ENCODE peak calls at places on chromosomes 13 and 19, in ten cellular contexts. Q, J, Z, N, C, O, L, D, W and R are unnamed samples.

GRCh38 chr19:2575734-2576481 is 100.0 kb downstream of the GADD45B start:
- DNase-seq in Q (peak; percentile 71), J (peak; percentile 42), Z (peak; percentile 94), N (no peak), C (no peak), O (peak; percentile 92), L (peak; percentile 84), D (no peak), W (no peak), R (no peak)

GRCh38 chr19:8648240-8648639 is 17.8 kb downstream of the NFILZ start:
- DNase-seq in Q (no peak), J (no peak), Z (no peak), N (no peak), C (no peak), O (no peak), L (no peak), D (no peak), W (no peak), R (no peak)

GRCh38 chr19:49339364-49340068 is 4.3 kb downstream of the CD37 start:
- DNase-seq in Q (peak; percentile 91), J (peak; percentile 84), Z (peak; percentile 94), N (peak; percentile 90), C (peak; percentile 46), O (peak; percentile 83), L (peak; percentile 77), D (peak; percentile 97), W (no peak), R (peak; percentile 15)

GRCh38 chr19:2411709-2412108 is 15.7 kb downstream of the TIMM13 start:
- DNase-seq in Q (no peak), J (no peak), Z (no peak), N (no peak), C (no peak), O (no peak), L (no peak), D (no peak), W (no peak), R (no peak)

GRCh38 chr19:23203841-23204344 is 46.3 kb downstream of the ZNF724 start:
- DNase-seq in Q (peak; percentile 6), J (no peak), Z (no peak), N (no peak), C (no peak), O (peak; percentile 46), L (no peak), D (no peak), W (no peak), R (no peak)

GRCh38 chr19:47232422-47233211 is 1.6 kb upstream of the BBC3 start:
- DNase-seq in Q (no peak), J (peak; percentile 46), Z (no peak), N (no peak), C (no peak), O (no peak), L (no peak), D (no peak), W (no peak), R (no peak)

GRCh38 chr13:109840201-109840892 is 54.0 kb upstream of the IRS2 start:
- DNase-seq in Q (no peak), J (no peak), Z (no peak), N (no peak), C (no peak), O (no peak), L (no peak), D (peak; percentile 72), W (no peak), R (no peak)

GRCh38 chr13:73198888-73199497 is 140.2 kb downstream of the KLF5 start:
- DNase-seq in Q (no peak), J (no peak), Z (no peak), N (no peak), C (no peak), O (no peak), L (no peak), D (no peak), W (no peak), R (no peak)

GRCh38 chr19:53394522-53394973 is 401 bp upstream of the ZNF765 start:
- DNase-seq in Q (peak; percentile 49), J (peak; percentile 28), Z (peak; percentile 77), N (peak; percentile 37), C (no peak), O (peak; percentile 59), L (no peak), D (peak; percentile 81), W (no peak), R (no peak)

GRCh38 chr13:94249512-94249911 is 230.0 kb downstream of the DCT start:
- DNase-seq in Q (no peak), J (no peak), Z (no peak), N (no peak), C (no peak), O (no peak), L (no peak), D (peak; percentile 39), W (no peak), R (no peak)

GRCh38 chr19:40775632-40776022 is 306 bp downstream of the MIA start:
- DNase-seq in Q (no peak), J (no peak), Z (no peak), N (no peak), C (no peak), O (no peak), L (no peak), D (no peak), W (no peak), R (no peak)

GRCh38 chr13:93235258-93236015 is 8.8 kb downstream of the GPC6 start:
- DNase-seq in Q (no peak), J (no peak), Z (no peak), N (no peak), C (no peak), O (no peak), L (no peak), D (no peak), W (no peak), R (no peak)

GRCh38 chr13:48158915-48159314 is 64.0 kb upstream of the MED4 start:
- DNase-seq in Q (no peak), J (no peak), Z (no peak), N (no peak), C (no peak), O (no peak), L (no peak), D (no peak), W (no peak), R (no peak)

DNA sequence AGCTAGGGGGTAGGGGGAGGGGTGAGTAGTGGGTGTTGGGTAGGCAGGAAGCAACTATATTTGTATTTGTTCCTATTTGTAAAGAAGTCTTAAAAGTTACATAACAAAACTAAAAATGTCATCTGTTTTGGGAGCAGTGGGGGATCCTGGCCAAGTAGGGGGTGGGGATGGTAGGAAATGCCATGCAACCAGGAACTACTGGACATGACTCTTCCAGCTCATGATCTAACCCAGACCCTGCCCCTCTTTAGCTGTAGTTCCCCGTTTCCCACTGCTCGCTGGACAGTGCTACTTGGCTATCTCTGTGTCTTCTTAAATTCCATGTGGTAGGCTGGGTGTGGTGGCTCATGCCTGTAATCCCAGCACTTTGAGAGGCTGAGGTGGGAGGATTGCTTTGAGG is 3.2 kb downstream of the GTF3A start:
- DNase-seq in Q (no peak), J (no peak), Z (no peak), N (no peak), C (no peak), O (no peak), L (peak; percentile 28), D (no peak), W (no peak), R (no peak)
- H3K4me3 ChIP-seq in Q (peak overlapping the region; percentile 85), J (no peak overlapping the region), Z (no peak overlapping the region), N (no peak overlapping the region), C (peak overlapping the region; percentile 8), O (no peak overlapping the region), L (no peak overlapping the region), D (no peak overlapping the region), W (peak overlapping the region; percentile 83), R (peak overlapping the region; percentile 71)

DNA sequence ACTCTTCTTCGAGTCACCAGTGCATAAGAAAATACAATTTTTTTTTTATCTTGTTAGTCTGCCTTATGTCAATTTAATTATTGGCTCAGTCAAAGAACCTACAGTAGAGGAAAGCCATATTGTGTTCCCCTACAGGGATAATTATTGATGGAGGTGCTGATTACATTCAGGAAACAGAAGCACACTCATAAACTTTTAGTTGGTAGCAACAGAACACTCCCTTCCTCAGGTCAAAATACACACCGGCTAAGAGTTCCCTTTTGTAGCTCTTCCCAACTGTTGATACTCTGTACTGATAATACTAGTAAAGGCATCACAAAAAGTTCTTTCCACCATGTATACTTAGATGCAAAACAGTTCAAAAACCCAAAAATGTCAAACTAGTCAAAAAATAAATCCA is 18.4 kb downstream of the FOXO1 start:
- DNase-seq in Q (no peak), J (no peak), Z (no peak), N (no peak), C (no peak), O (no peak), L (no peak), D (no peak), W (no peak), R (no peak)
- H3K4me1 ChIP-seq in Q (peaks cover 50% of the 10 kb centered on the region), J (peaks cover 58% of the 10 kb centered on the region), Z (peaks cover 2% of the 10 kb centered on the region), N (peaks cover 37% of the 10 kb centered on the region), C (peaks cover 26% of the 10 kb centered on the region), O (peaks cover 63% of the 10 kb centered on the region), L (peaks cover 72% of the 10 kb centered on the region), D (peaks cover 34% of the 10 kb centered on the region), W (peaks cover 93% of the 10 kb centered on the region), R (peaks cover 21% of the 10 kb centered on the region)

DNA sequence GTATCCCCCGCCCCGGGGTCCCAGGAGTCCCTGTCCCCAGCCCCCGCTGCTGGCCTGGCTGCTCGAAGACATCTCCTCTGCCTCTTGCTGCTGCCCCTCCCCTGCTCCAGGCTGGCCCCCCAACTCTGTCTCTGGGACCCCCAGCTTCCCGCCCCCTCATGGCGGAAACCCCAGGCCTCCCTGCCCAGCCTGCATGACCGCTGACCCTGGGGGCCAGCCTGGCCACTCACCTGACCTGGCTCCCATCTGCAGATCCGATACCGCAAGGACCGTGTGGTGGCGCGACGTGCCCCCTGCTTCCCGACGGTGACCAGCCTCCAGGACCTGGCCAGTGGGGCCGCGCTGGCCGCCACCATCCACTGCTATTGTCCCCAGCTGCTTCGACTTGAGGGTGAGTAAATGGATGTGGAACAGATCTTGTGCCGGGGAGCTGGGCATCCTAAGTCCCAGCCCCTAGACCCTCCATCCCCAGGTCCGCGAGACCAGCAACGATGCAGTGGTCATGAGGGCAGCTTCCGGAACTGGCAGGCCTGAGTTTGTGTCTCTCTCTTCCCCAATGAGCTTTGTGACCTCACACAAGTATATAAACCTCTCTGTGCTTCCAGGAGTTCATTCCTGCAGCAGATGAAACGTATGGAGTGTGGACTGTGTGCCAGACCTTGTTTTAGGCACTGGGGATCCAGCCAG is 12.4 kb downstream of the CAMSAP3 start:
- DNase-seq in Q (no peak), J (no peak), Z (no peak), N (no peak), C (no peak), O (no peak), L (no peak), D (no peak), W (no peak), R (no peak)
- H3K27ac ChIP-seq in Q (no peak overlapping the region), J (no peak overlapping the region), Z (no peak overlapping the region), N (no peak overlapping the region), C (no peak overlapping the region), O (no peak overlapping the region), L (no peak overlapping the region), D (no peak overlapping the region), W (no peak overlapping the region), R (no peak overlapping the region)

DNA sequence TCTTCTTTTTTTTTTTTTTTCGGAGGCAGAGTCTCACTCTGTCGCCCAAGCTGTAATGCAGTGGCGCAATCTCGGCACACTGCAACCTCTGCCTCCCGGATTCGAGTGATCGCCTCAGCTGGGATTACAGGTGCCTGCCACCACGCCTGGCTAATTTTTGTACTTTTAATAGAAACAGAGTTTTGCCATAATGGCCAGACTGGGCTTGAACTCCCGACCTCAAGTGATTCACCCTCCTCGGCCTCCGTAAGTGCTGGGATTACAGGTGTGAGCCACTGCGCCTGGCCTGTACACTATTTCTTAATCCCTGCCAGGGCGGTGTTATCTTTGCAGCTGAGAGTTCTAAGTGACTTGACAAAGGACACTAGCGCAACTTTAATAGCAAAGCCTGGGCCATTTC is 36.9 kb upstream of the LSM14A start:
- DNase-seq in Q (no peak), J (no peak), Z (no peak), N (no peak), C (no peak), O (no peak), L (no peak), D (no peak), W (no peak), R (no peak)
- H3K4me3 ChIP-seq in Q (no peak overlapping the region), J (no peak overlapping the region), Z (no peak overlapping the region), N (no peak overlapping the region), C (no peak overlapping the region), O (peak overlapping the region; percentile 83), L (no peak overlapping the region), D (peak overlapping the region; percentile 55), W (peak overlapping the region; percentile 89), R (peak overlapping the region; percentile 91)